ENCODE peak calls at places on chromosomes 6 and 20, in nine cellular contexts. Y is COR-L47; L is activated CD8-positive, alpha-beta T cell treated with anti-CD3 and anti-CD28 coated beads, Interleukin-2, amount 10 ng/mL, durations not matched to agents 7 days and 5 days; P is AG09309; Z is neural crest cell; Q is stimulated activated CD4-positive, alpha-beta T cell treated with anti-CD3 and anti-CD28 coated beads, Interleukin-1b, Interleukin-23, amount 100 ng/mL, for 24 hours; G is stimulated activated naive CD8-positive, alpha-beta T cell treated with anti-CD3 and anti-CD28 coated beads, Interleukin-15, amount 100 ng/mL, for 72 hours; I is heart right ventricle; D is hypothalamus. W is an unnamed sample.

GRCh38 chr20:59055302-59055701 is 12.7 kb upstream of the PRELID3B start:
- DNase-seq in P (no peak), G (no peak), Y (peak), L (no peak), D (no peak), Q (no peak), I (no peak), Z (no peak), W (no peak)

GRCh38 chr6:65149841-65150240 is 557.2 kb downstream of the EYS start:
- DNase-seq in P (no peak), I (no peak), Q (no peak), Y (no peak), L (no peak), D (no peak), G (no peak), Z (no peak), W (no peak)

GRCh38 chr6:158707120-158707519 is 57.3 kb downstream of the SYTL3 start:
- DNase-seq in Z (no peak), Q (no peak), Y (no peak), P (no peak), I (peak), G (no peak), D (no peak), L (no peak), W (no peak)

GRCh38 chr20:49608752-49609670 is 41.1 kb upstream of the PTGIS start:
- DNase-seq in Z (peak), G (peak), P (no peak), I (peak), Y (peak), Q (peak), L (peak), D (peak), W (peak)

GRCh38 chr6:37657117-37657886 is 40.4 kb downstream of the MDGA1 start:
- DNase-seq in D (no peak), Q (no peak), G (no peak), Y (no peak), Z (no peak), L (no peak), I (no peak), P (no peak), W (no peak)

GRCh38 chr6:21003780-21004541 is 469.7 kb downstream of the CDKAL1 start:
- DNase-seq in I (no peak), Z (no peak), Y (no peak), G (no peak), L (no peak), Q (no peak), D (no peak), P (no peak), W (no peak)

GRCh38 chr6:143696327-143697000 is 18.7 kb downstream of the PHACTR2 start:
- DNase-seq in D (no peak), I (no peak), P (no peak), Z (no peak), L (no peak), Y (no peak), G (no peak), Q (no peak), W (no peak)

GRCh38 chr6:132820629-132821381 is 6.4 kb downstream of the RPS12 start:
- DNase-seq in G (no peak), P (no peak), Z (no peak), I (no peak), Q (no peak), D (no peak), L (no peak), Y (no peak), W (no peak)

GRCh38 chr6:57158658-57159057 is 13.5 kb upstream of the BAG2 start:
- DNase-seq in D (no peak), L (no peak), Q (no peak), P (no peak), G (no peak), Y (no peak), I (no peak), Z (no peak), W (no peak)

GRCh38 chr6:18555750-18556149 is 168.6 kb downstream of the RNF144B start:
- DNase-seq in I (no peak), P (no peak), Z (no peak), Y (no peak), L (no peak), D (no peak), G (no peak), Q (no peak), W (no peak)

GRCh38 chr6:31399589-31400466 is 3.6 kb upstream of the MICA start:
- DNase-seq in I (peak), G (peak), P (peak), Y (no peak), Q (peak), D (peak), L (peak), Z (peak), W (peak)

GRCh38 chr6:134420638-134421181 is 102.8 kb upstream of the SGK1 start:
- DNase-seq in G (no peak), Q (no peak), Y (no peak), I (no peak), P (no peak), D (no peak), L (no peak), Z (no peak), W (no peak)

GRCh38 chr6:111441678-111442243 is 41.3 kb downstream of the REV3L start:
- DNase-seq in L (no peak), P (no peak), Y (no peak), G (no peak), I (no peak), Z (no peak), Q (no peak), D (no peak), W (no peak)

GRCh38 chr20:49386848-49387605 is 95.4 kb downstream of the KCNB1 start:
- DNase-seq in Z (no peak), P (no peak), G (no peak), Y (peak), Q (no peak), L (no peak), D (no peak), I (no peak), W (no peak)

GRCh38 chr6:64000873-64001497 is 365.4 kb downstream of the PHF3 start:
- DNase-seq in P (no peak), Y (no peak), G (no peak), Q (no peak), Z (no peak), L (no peak), D (no peak), I (no peak), W (no peak)

GRCh38 chr20:10728873-10729670 is 55.3 kb upstream of the JAG1 start:
- DNase-seq in Y (no peak), Q (no peak), D (no peak), L (no peak), G (no peak), Z (no peak), I (no peak), P (no peak), W (no peak)

GRCh38 chr20:36017034-36017951 is 48.9 kb downstream of the CNBD2 start:
- DNase-seq in I (no peak), P (peak), Q (no peak), Z (no peak), D (no peak), Y (no peak), L (no peak), G (no peak), W (no peak)

GRCh38 chr6:56852611-56853010 is 102.3 kb upstream of the BEND6 start:
- DNase-seq in Z (no peak), Q (no peak), P (no peak), D (no peak), G (no peak), I (no peak), Y (no peak), L (no peak), W (no peak)

GRCh38 chr20:21640556-21640955 is 64.9 kb upstream of the PAX1 start:
- DNase-seq in Y (peak), Z (no peak), G (no peak), Q (no peak), L (no peak), I (no peak), P (no peak), D (no peak), W (no peak)

GRCh38 chr20:51584116-51584515 is 41.6 kb upstream of the NFATC2 start:
- DNase-seq in Q (no peak), Y (no peak), D (no peak), L (no peak), P (no peak), Z (no peak), G (no peak), I (no peak), W (no peak)

GRCh38 chr6:14068623-14069022 is 48.9 kb upstream of the CD83 start:
- DNase-seq in L (no peak), Y (no peak), Q (no peak), P (no peak), G (no peak), I (no peak), D (no peak), Z (no peak), W (no peak)

GRCh38 chr20:44087051-44087856 is 99.7 kb downstream of the JPH2 start:
- DNase-seq in P (no peak), D (no peak), G (no peak), L (no peak), Y (no peak), I (no peak), Z (no peak), Q (no peak), W (no peak)

GRCh38 chr6:100962466-100962865 is 81.3 kb upstream of the ASCC3 start:
- DNase-seq in Y (no peak), D (no peak), P (no peak), I (no peak), Z (no peak), L (no peak), Q (no peak), G (no peak), W (no peak)

GRCh38 chr20:48607544-48607865 is 220.3 kb downstream of the PREX1 start:
- DNase-seq in G (no peak), L (no peak), P (no peak), Z (no peak), Y (no peak), Q (no peak), I (no peak), D (no peak), W (peak)

GRCh38 chr6:66538548-66539135 is 831.6 kb upstream of the EYS start:
- DNase-seq in Y (peak), I (no peak), G (no peak), Q (no peak), Z (no peak), D (no peak), L (no peak), P (no peak), W (no peak)

GRCh38 chr6:142374965-142375733 is 73.3 kb downstream of the ADGRG6 start:
- DNase-seq in Y (no peak), Z (no peak), D (no peak), P (peak), I (no peak), Q (no peak), G (no peak), L (no peak), W (no peak)

GRCh38 chr6:2542858-2543218 is 207.9 kb downstream of the MYLK4 start:
- DNase-seq in P (peak), L (peak), D (no peak), Q (no peak), Y (no peak), Z (no peak), I (no peak), G (peak), W (no peak)

GRCh38 chr20:41398408-41398807 is 31.8 kb upstream of the EMILIN3 start:
- DNase-seq in Y (no peak), D (no peak), I (no peak), Z (no peak), Q (no peak), P (no peak), L (no peak), G (no peak), W (no peak)

GRCh38 chr20:309306-309840 is 12.0 kb downstream of the ZCCHC3 start:
- DNase-seq in Z (no peak), I (no peak), L (no peak), Y (no peak), Q (no peak), G (no peak), D (no peak), P (no peak), W (no peak)

GRCh38 chr20:50295762-50296449 is 105.3 kb downstream of the CEBPB start:
- DNase-seq in G (no peak), D (peak), Z (no peak), P (no peak), L (no peak), Q (no peak), I (no peak), Y (peak), W (no peak)

GRCh38 chr20:61861054-61861841 is 204.4 kb downstream of the TAF4 start:
- DNase-seq in Z (no peak), Q (no peak), L (no peak), D (no peak), I (no peak), Y (no peak), P (no peak), G (no peak), W (no peak)

GRCh38 chr6:21767891-21768659 is 174.5 kb downstream of the SOX4 start:
- DNase-seq in D (no peak), Z (no peak), Q (no peak), G (no peak), I (no peak), P (no peak), L (no peak), Y (no peak), W (no peak)